ENCODE peak calls at places on chromosomes 3 and 15, in five cellular contexts. W, B, N, U and P are unnamed samples.

GRCh38 chr3:9110802-9111201 is 138.6 kb downstream of the SRGAP3 start:
- DNase-seq in N (no peak), B (no peak), W (no peak), U (no peak), P (no peak)

GRCh38 chr3:11362600-11362999 is 90.4 kb downstream of the ATG7 start:
- DNase-seq in U (no peak), B (peak; percentile 36), W (no peak), N (no peak), P (no peak)

GRCh38 chr15:80228959-80229610 is 22.9 kb downstream of the CTXND1 start:
- DNase-seq in N (no peak), W (no peak), B (peak; percentile 35), U (no peak), P (no peak)

GRCh38 chr3:38008191-38008701 is 17.7 kb downstream of the VILL start:
- DNase-seq in N (no peak), W (no peak), B (no peak), U (no peak), P (no peak)

GRCh38 chr3:4994144-4994730 is 15.0 kb downstream of the BHLHE40 start:
- DNase-seq in W (no peak), N (no peak), U (no peak), B (peak; percentile 81), P (peak; percentile 86)

GRCh38 chr3:133988631-133989161 is 41.0 kb downstream of the SLCO2A1 start:
- DNase-seq in B (no peak), U (no peak), W (no peak), N (no peak), P (peak; percentile 52)

GRCh38 chr3:4271834-4272233 is 31.3 kb upstream of the SETMAR start:
- DNase-seq in U (no peak), W (no peak), B (peak; percentile 63), N (peak; percentile 23), P (peak; percentile 44)

GRCh38 chr3:72329354-72329753 is 518.9 kb downstream of the SHQ1 start:
- DNase-seq in U (no peak), N (no peak), W (peak; percentile 55), B (no peak), P (no peak)

GRCh38 chr15:39084683-39085530 is 496.0 kb upstream of the THBS1 start:
- DNase-seq in U (no peak), N (no peak), B (peak; percentile 95), W (peak; percentile 1), P (peak; percentile 28)

GRCh38 chr3:53114412-53115074 is 15.7 kb downstream of the RFT1 start:
- DNase-seq in U (no peak), N (no peak), B (no peak), W (no peak), P (peak; percentile 76)

GRCh38 chr15:22955544-22956085 is 24.6 kb downstream of the CYFIP1 start:
- DNase-seq in N (no peak), U (no peak), W (no peak), B (no peak), P (no peak)

GRCh38 chr15:27844018-27844666 is 255.0 kb downstream of the OCA2 start:
- DNase-seq in W (no peak), N (no peak), U (no peak), B (peak; percentile 50), P (peak; percentile 84)

GRCh38 chr15:82901114-82901805 is 51.3 kb downstream of the HOMER2 start:
- DNase-seq in U (no peak), N (no peak), B (no peak), W (no peak), P (no peak)

GRCh38 chr15:29962404-29962803 is 120.4 kb upstream of the GOLGA8J start:
- DNase-seq in B (no peak), N (no peak), W (no peak), U (no peak), P (no peak)

GRCh38 chr3:187679638-187680396 is 9.6 kb upstream of the SST start:
- DNase-seq in N (peak; percentile 72), U (peak; percentile 72), W (peak; percentile 45), B (peak; percentile 79), P (peak; percentile 63)

GRCh38 chr3:177377166-177377565 is 179.9 kb upstream of the TBL1XR1 start:
- DNase-seq in W (no peak), N (no peak), U (no peak), B (no peak), P (peak; percentile 90)

GRCh38 chr3:160398820-160399346 is at the start of gene IFT80:
- DNase-seq in W (peak; percentile 99), U (peak; percentile 91), N (peak; percentile 94), B (peak; percentile 95), P (peak; percentile 98)

GRCh38 chr15:24617646-24618045 is 57.9 kb upstream of the NPAP1 start:
- DNase-seq in W (no peak), N (no peak), B (no peak), U (no peak), P (no peak)

GRCh38 chr3:3714572-3714971 is 84.7 kb upstream of the LRRN1 start:
- DNase-seq in W (no peak), B (no peak), U (no peak), N (no peak), P (peak; percentile 8)

GRCh38 chr15:101295607-101296225 is 668 bp upstream of the SNRPA1 start:
- DNase-seq in N (no peak), W (no peak), B (peak; percentile 42), U (no peak), P (no peak)

GRCh38 chr3:62600033-62600432 is 226.7 kb upstream of the FEZF2 start:
- DNase-seq in U (no peak), B (no peak), W (peak; percentile 17), N (no peak), P (no peak)

GRCh38 chr3:77815467-77815866 is 775.6 kb downstream of the ROBO2 start:
- DNase-seq in W (peak; percentile 8), N (no peak), B (no peak), U (no peak), P (peak; percentile 18)

GRCh38 chr15:67853454-67853853 is 13.6 kb upstream of the RNU6-1 start:
- DNase-seq in N (no peak), U (no peak), W (no peak), B (no peak), P (no peak)

GRCh38 chr3:184816654-184817053 is 4.7 kb downstream of the VPS8 start:
- DNase-seq in U (no peak), N (no peak), W (no peak), B (peak; percentile 66), P (peak; percentile 57)

GRCh38 chr15:58182460-58183163 is 44.4 kb downstream of the AQP9 start:
- DNase-seq in B (peak; percentile 45), N (peak; percentile 45), U (peak; percentile 27), W (peak; percentile 26), P (peak; percentile 69)